ENCODE peak calls at places on chromosomes 7 and 10, in five cellular contexts. Z, I, G, P and W are unnamed samples. For H3K4me1, the result is how much of the 10 kb centered on the place peaks cover.

GRCh38 chr10:61047011-61047410 is 103.0 kb upstream of the RHOBTB1 start:
- DNase-seq in Z (no peak), I (no peak), G (no peak), P (no peak), W (no peak)

GRCh38 chr10:1782841-1783240 is 45.5 kb upstream of the ADARB2 start:
- DNase-seq in Z (no peak), I (no peak), G (no peak), P (no peak), W (no peak)

GRCh38 chr10:67836491-67836890 is 1.5 kb downstream of the DNAJC12 start:
- DNase-seq in Z (no peak), I (no peak), G (no peak), P (no peak), W (no peak)

GRCh38 chr10:74544106-74544505 is 282.3 kb upstream of the KAT6B start:
- DNase-seq in Z (no peak), I (no peak), G (no peak), P (no peak), W (no peak)

GRCh38 chr10:48525113-48525512 is 79.8 kb downstream of the ARHGAP22 start:
- DNase-seq in Z (no peak), I (no peak), G (no peak), P (no peak), W (no peak)

GRCh38 chr7:8254667-8255066 is 7.3 kb downstream of the ICA1 start:
- DNase-seq in Z (no peak), I (no peak), G (no peak), P (no peak), W (no peak)

GRCh38 chr10:72335394-72336258 is 19.1 kb downstream of the DNAJB12 start:
- DNase-seq in Z (no peak), I (peak), G (peak), P (peak), W (peak)

GRCh38 chr7:111012799-111013675 is 77.9 kb upstream of the LRRN3 start:
- DNase-seq in Z (no peak), I (no peak), G (no peak), P (no peak), W (peak)

GRCh38 chr10:48658889-48659269 is 25.8 kb upstream of the WDFY4 start:
- DNase-seq in Z (no peak), I (no peak), G (no peak), P (no peak), W (no peak)

GRCh38 chr7:95430864-95431263 is 4.0 kb downstream of the PON2 start:
- DNase-seq in Z (no peak), I (no peak), G (no peak), P (no peak), W (no peak)

GRCh38 chr7:88218836-88219605 is 817 bp downstream of the SRI start:
- DNase-seq in Z (peak), I (peak), G (peak), P (peak), W (peak)

GRCh38 chr10:100978121-100978895 is 9.0 kb downstream of the MRPL43 start:
- DNase-seq in Z (no peak), I (no peak), G (no peak), P (no peak), W (no peak)

GRCh38 chr10:86287966-86288579 is 78.5 kb downstream of the GRID1 start:
- DNase-seq in Z (no peak), I (no peak), G (peak), P (peak), W (no peak)

GRCh38 chr7:4725014-4725951 is 43.2 kb downstream of the FOXK1 start:
- DNase-seq in Z (peak), I (peak), G (peak), P (peak), W (peak)

GRCh38 chr7:135095450-135095849 is 52.4 kb upstream of the TMEM140 start:
- DNase-seq in Z (no peak), I (no peak), G (no peak), P (no peak), W (no peak)

GRCh38 chr7:116708248-116708647 is 36.3 kb downstream of the MET start:
- DNase-seq in Z (no peak), I (no peak), G (no peak), P (no peak), W (no peak)

GRCh38 chr7:641269-641671 is 85.2 kb upstream of the DNAAF5 start:
- DNase-seq in Z (no peak), I (peak), G (no peak), P (no peak), W (no peak)

GRCh38 chr7:13448243-13448642 is 541.2 kb downstream of the ETV1 start:
- DNase-seq in Z (no peak), I (no peak), G (no peak), P (no peak), W (no peak)

GRCh38 chr10:32125023-32125422 is 68.8 kb upstream of the KIF5B start:
- DNase-seq in Z (no peak), I (no peak), G (no peak), P (no peak), W (no peak)

GRCh38 chr7:51647931-51648351 is 331.3 kb upstream of the COBL start:
- DNase-seq in Z (peak), I (no peak), G (peak), P (no peak), W (no peak)

GRCh38 chr7:76393116-76394031 is 16.1 kb downstream of the SSC4D start:
- DNase-seq in Z (peak), I (peak), G (peak), P (peak), W (peak)

GRCh38 chr10:1061930-1062769 is 6.0 kb downstream of the WDR37 start:
- DNase-seq in Z (no peak), I (no peak), G (no peak), P (no peak), W (no peak)

GRCh38 chr7:92836489-92837213 is at the start of gene CDK6:
- DNase-seq in Z (peak), I (peak), G (no peak), P (peak), W (peak)

GRCh38 chr10:69459101-69459805 is 8.0 kb downstream of the TSPAN15 start:
- DNase-seq in Z (no peak), I (no peak), G (no peak), P (no peak), W (no peak)

GRCh38 chr7:139299296-139299695 is 41.8 kb upstream of the FMC1 start:
- DNase-seq in Z (no peak), I (no peak), G (no peak), P (no peak), W (no peak)

GRCh38 chr10:109591631-109592030 is 331.7 kb downstream of the XPNPEP1 start:
- DNase-seq in Z (no peak), I (no peak), G (no peak), P (no peak), W (no peak)

GRCh38 chr10:18980084-18980629 is 68.4 kb upstream of the MALRD1 start:
- DNase-seq in Z (no peak), I (no peak), G (no peak), P (no peak), W (no peak)

GRCh38 chr10:71213761-71214440 is 1.5 kb downstream of the UNC5B start:
- DNase-seq in Z (peak), I (no peak), G (peak), P (peak), W (no peak)

GRCh38 chr7:73423519-73424485 is 9.8 kb upstream of the FZD9 start:
- DNase-seq in Z (peak), I (no peak), G (no peak), P (no peak), W (no peak)

GRCh38 chr10:52668024-52668423 is 104.6 kb downstream of the MBL2 start:
- DNase-seq in Z (no peak), I (no peak), G (no peak), P (no peak), W (no peak)

GRCh38 chr10:28890121-28890950 is 213.0 kb downstream of the BAMBI start:
- DNase-seq in Z (no peak), I (no peak), G (no peak), P (no peak), W (no peak)

GRCh38 chr7:2968176-2968575 is 75.5 kb downstream of the CARD11 start:
- DNase-seq in Z (no peak), I (no peak), G (no peak), P (peak), W (no peak)

GRCh38 chr10:87870154-87870553 is 6.7 kb downstream of the PTEN start:
- DNase-seq in Z (no peak), I (no peak), G (no peak), P (no peak), W (no peak)

GRCh38 chr10:87865201-87866025 is 2.0 kb downstream of the PTEN start:
- DNase-seq in Z (no peak), I (no peak), G (no peak), P (no peak), W (no peak)

GRCh38 chr10:87866575-87866974 is 3.1 kb downstream of the PTEN start:
- DNase-seq in Z (no peak), I (no peak), G (no peak), P (no peak), W (no peak)

GRCh38 chr10:87867453-87867852 is 4.0 kb downstream of the PTEN start:
- DNase-seq in Z (no peak), I (no peak), G (no peak), P (no peak), W (no peak)

GRCh38 chr10:87868277-87868676 is 4.9 kb downstream of the PTEN start:
- DNase-seq in Z (no peak), I (no peak), G (no peak), P (no peak), W (no peak)
- H3K4me3 ChIP-seq in Z (peak), I (peak), G (peak), P (peak), W (peak)

GRCh38 chr7:102285541-102286236 is 979 bp upstream of the SH2B2 start:
- DNase-seq in Z (peak), I (no peak), G (no peak), P (no peak), W (no peak)
- H3K27ac ChIP-seq in Z (no peak), I (peak), G (peak), P (peak), W (no peak)

DNA sequence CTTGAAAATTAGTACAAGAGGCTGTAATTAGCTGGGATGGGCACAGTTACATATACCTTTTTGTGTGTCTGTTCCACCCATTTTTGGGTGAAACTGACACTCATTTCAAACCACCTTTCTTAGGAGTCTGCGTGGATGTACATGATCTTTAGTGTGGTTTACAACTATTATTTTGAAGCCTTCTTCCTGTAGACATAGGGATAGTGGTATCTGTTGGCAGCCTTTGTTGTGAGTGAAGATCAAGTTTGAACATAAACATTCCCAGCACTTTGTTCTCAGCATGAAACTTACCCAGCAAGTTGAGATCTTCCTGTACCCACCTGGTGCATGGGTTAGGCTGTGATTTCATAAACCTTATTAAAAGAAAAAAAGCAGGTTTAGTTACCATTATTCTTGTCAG is 2.0 kb downstream of the BAG3 start:
- DNase-seq in Z (no peak), I (no peak), G (no peak), P (no peak), W (no peak)
- H3K4me1 ChIP-seq in Z (under half), I (under half), G (under half), P (half or more), W (half or more)

GRCh38 chr7:50348469-50349162 is 44.1 kb downstream of the IKZF1 start:
- DNase-seq in Z (no peak), I (no peak), G (no peak), P (no peak), W (no peak)
- H3K4me3 ChIP-seq in Z (no peak), I (no peak), G (no peak), P (no peak), W (peak)